ENCODE peak calls at places on chromosomes 3 and 15, in six cellular contexts. One of them, this sample, is unnamed.

GRCh38 chr3:50515565-50516047 is 12.2 kb upstream of the CACNA2D2 start:
- DNase-seq in psoas muscle: peak
- DNase-seq in GM23338: peak
- DNase-seq in choroid plexus epithelial cell: peak
- DNase-seq in astrocyte of the spinal cord: peak
- DNase-seq in B cell: peak
- DNase-seq in this sample: no peak

GRCh38 chr15:89813381-89814111 is 1.1 kb downstream of the ANPEP start:
- DNase-seq in choroid plexus epithelial cell: no peak
- DNase-seq in psoas muscle: no peak
- DNase-seq in B cell: peak
- DNase-seq in GM23338: no peak
- DNase-seq in astrocyte of the spinal cord: no peak
- DNase-seq in this sample: no peak

GRCh38 chr3:51371943-51372557 is 13.0 kb upstream of the MANF start:
- DNase-seq in psoas muscle: no peak
- DNase-seq in B cell: no peak
- DNase-seq in choroid plexus epithelial cell: peak
- DNase-seq in astrocyte of the spinal cord: peak
- DNase-seq in GM23338: peak
- DNase-seq in this sample: no peak

GRCh38 chr3:72288955-72289707 is 504.2 kb upstream of the PROK2 start:
- DNase-seq in choroid plexus epithelial cell: peak
- DNase-seq in B cell: peak
- DNase-seq in GM23338: peak
- DNase-seq in astrocyte of the spinal cord: peak
- DNase-seq in psoas muscle: no peak
- DNase-seq in this sample: no peak

GRCh38 chr3:15982667-15983145 is 184.9 kb upstream of the ANKRD28 start:
- DNase-seq in B cell: no peak
- DNase-seq in astrocyte of the spinal cord: peak
- DNase-seq in psoas muscle: peak
- DNase-seq in GM23338: no peak
- DNase-seq in choroid plexus epithelial cell: peak
- DNase-seq in this sample: peak

GRCh38 chr3:124784686-124785382 is 54.6 kb downstream of the UMPS start:
- DNase-seq in psoas muscle: peak
- DNase-seq in GM23338: no peak
- DNase-seq in astrocyte of the spinal cord: no peak
- DNase-seq in choroid plexus epithelial cell: no peak
- DNase-seq in B cell: no peak
- DNase-seq in this sample: no peak

GRCh38 chr3:177816667-177817208 is 619.5 kb upstream of the TBL1XR1 start:
- DNase-seq in psoas muscle: no peak
- DNase-seq in choroid plexus epithelial cell: peak
- DNase-seq in astrocyte of the spinal cord: peak
- DNase-seq in B cell: no peak
- DNase-seq in GM23338: no peak
- DNase-seq in this sample: no peak

GRCh38 chr3:42529463-42529862 is 27.0 kb downstream of the VIPR1 start:
- DNase-seq in choroid plexus epithelial cell: no peak
- DNase-seq in B cell: no peak
- DNase-seq in GM23338: no peak
- DNase-seq in astrocyte of the spinal cord: no peak
- DNase-seq in psoas muscle: no peak
- DNase-seq in this sample: peak

GRCh38 chr3:151216641-151217040 is 13.6 kb upstream of the GPR171 start:
- DNase-seq in choroid plexus epithelial cell: no peak
- DNase-seq in GM23338: no peak
- DNase-seq in astrocyte of the spinal cord: peak
- DNase-seq in B cell: no peak
- DNase-seq in psoas muscle: no peak
- DNase-seq in this sample: no peak

GRCh38 chr3:177602601-177603136 is 405.4 kb upstream of the TBL1XR1 start:
- DNase-seq in B cell: no peak
- DNase-seq in astrocyte of the spinal cord: no peak
- DNase-seq in psoas muscle: no peak
- DNase-seq in GM23338: no peak
- DNase-seq in choroid plexus epithelial cell: peak
- DNase-seq in this sample: no peak

GRCh38 chr3:100002599-100003350 is 111.5 kb downstream of the FILIP1L start:
- DNase-seq in B cell: no peak
- DNase-seq in psoas muscle: no peak
- DNase-seq in choroid plexus epithelial cell: peak
- DNase-seq in astrocyte of the spinal cord: peak
- DNase-seq in GM23338: no peak
- DNase-seq in this sample: no peak

GRCh38 chr3:105304487-105304886 is 62.2 kb upstream of the ALCAM start:
- DNase-seq in B cell: no peak
- DNase-seq in astrocyte of the spinal cord: peak
- DNase-seq in choroid plexus epithelial cell: peak
- DNase-seq in psoas muscle: no peak
- DNase-seq in GM23338: no peak
- DNase-seq in this sample: no peak

GRCh38 chr3:141523615-141524375 is 37.0 kb downstream of the RASA2 start:
- DNase-seq in B cell: no peak
- DNase-seq in choroid plexus epithelial cell: no peak
- DNase-seq in astrocyte of the spinal cord: no peak
- DNase-seq in GM23338: no peak
- DNase-seq in psoas muscle: no peak
- DNase-seq in this sample: no peak

GRCh38 chr3:49804141-49805041 is 1.3 kb downstream of the INKA1 start:
- DNase-seq in astrocyte of the spinal cord: no peak
- DNase-seq in GM23338: no peak
- DNase-seq in choroid plexus epithelial cell: no peak
- DNase-seq in B cell: no peak
- DNase-seq in psoas muscle: peak
- DNase-seq in this sample: no peak

GRCh38 chr3:28651159-28651558 is 302.5 kb upstream of the AZI2 start:
- DNase-seq in B cell: no peak
- DNase-seq in astrocyte of the spinal cord: peak
- DNase-seq in choroid plexus epithelial cell: no peak
- DNase-seq in psoas muscle: no peak
- DNase-seq in GM23338: no peak
- DNase-seq in this sample: peak

GRCh38 chr3:194867270-194867983 is 181.7 kb downstream of the FAM43A start:
- DNase-seq in choroid plexus epithelial cell: peak
- DNase-seq in GM23338: no peak
- DNase-seq in astrocyte of the spinal cord: no peak
- DNase-seq in B cell: no peak
- DNase-seq in psoas muscle: no peak
- DNase-seq in this sample: peak

GRCh38 chr3:114011059-114011797 is 45.1 kb downstream of the CCDC191 start:
- DNase-seq in B cell: no peak
- DNase-seq in choroid plexus epithelial cell: no peak
- DNase-seq in psoas muscle: no peak
- DNase-seq in GM23338: no peak
- DNase-seq in astrocyte of the spinal cord: no peak
- DNase-seq in this sample: no peak

GRCh38 chr15:69304176-69304533 is 5.4 kb downstream of the PAQR5 start:
- DNase-seq in psoas muscle: no peak
- DNase-seq in choroid plexus epithelial cell: peak
- DNase-seq in astrocyte of the spinal cord: peak
- DNase-seq in GM23338: no peak
- DNase-seq in B cell: no peak
- DNase-seq in this sample: no peak

GRCh38 chr15:29196306-29196705 is 73.3 kb downstream of the NSMCE3 start:
- DNase-seq in B cell: no peak
- DNase-seq in astrocyte of the spinal cord: no peak
- DNase-seq in GM23338: peak
- DNase-seq in choroid plexus epithelial cell: peak
- DNase-seq in psoas muscle: no peak
- DNase-seq in this sample: no peak

GRCh38 chr3:44419923-44420650 is 57.4 kb downstream of the ZNF445 start:
- DNase-seq in choroid plexus epithelial cell: no peak
- DNase-seq in GM23338: no peak
- DNase-seq in B cell: no peak
- DNase-seq in astrocyte of the spinal cord: no peak
- DNase-seq in psoas muscle: no peak
- DNase-seq in this sample: no peak

GRCh38 chr3:62246094-62246493 is 127.3 kb downstream of the FEZF2 start:
- DNase-seq in choroid plexus epithelial cell: no peak
- DNase-seq in GM23338: no peak
- DNase-seq in astrocyte of the spinal cord: no peak
- DNase-seq in psoas muscle: no peak
- DNase-seq in B cell: no peak
- DNase-seq in this sample: no peak

DNA sequence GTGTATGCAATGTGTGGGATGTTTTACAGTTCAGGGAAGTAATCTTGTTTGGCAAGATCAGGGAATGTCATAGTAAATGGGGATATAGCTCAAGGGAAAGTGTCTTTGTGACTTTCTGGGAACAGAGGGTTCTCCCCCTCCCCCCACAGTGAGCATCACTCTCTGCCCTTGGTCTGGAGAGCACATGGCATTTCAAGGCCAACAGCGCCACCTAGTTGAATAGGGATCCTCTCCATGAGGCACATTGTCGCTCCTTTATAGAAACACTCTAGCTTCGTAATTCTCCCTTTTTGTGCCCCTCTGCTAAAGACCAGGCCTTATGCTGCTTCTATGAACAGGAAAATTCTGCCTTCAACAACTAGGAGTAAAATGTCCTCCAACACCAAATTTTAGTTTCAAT is 37.1 kb upstream of the ARNT2 start:
- DNase-seq in GM23338: peak
- DNase-seq in B cell: no peak
- DNase-seq in astrocyte of the spinal cord: no peak
- DNase-seq in choroid plexus epithelial cell: peak
- DNase-seq in psoas muscle: no peak
- DNase-seq in this sample: no peak
- TF ChIP-seq CTCF in GM23338: peak
- TF ChIP-seq CTCF in B cell: no peak
- TF ChIP-seq CTCF in astrocyte of the spinal cord: no peak
- TF ChIP-seq CTCF in choroid plexus epithelial cell: peak
- TF ChIP-seq CTCF in psoas muscle: no peak
- TF ChIP-seq CTCF in this sample: no peak

GRCh38 chr15:87483468-87483867 is 773.1 kb downstream of the NTRK3 start:
- DNase-seq in astrocyte of the spinal cord: no peak
- DNase-seq in psoas muscle: no peak
- DNase-seq in B cell: no peak
- DNase-seq in GM23338: no peak
- DNase-seq in choroid plexus epithelial cell: no peak
- DNase-seq in this sample: no peak

GRCh38 chr15:87477056-87477455 is 779.5 kb downstream of the NTRK3 start:
- DNase-seq in psoas muscle: no peak
- DNase-seq in B cell: no peak
- DNase-seq in astrocyte of the spinal cord: no peak
- DNase-seq in GM23338: no peak
- DNase-seq in choroid plexus epithelial cell: no peak
- DNase-seq in this sample: no peak

GRCh38 chr15:87478688-87479072 is 777.9 kb downstream of the NTRK3 start:
- DNase-seq in psoas muscle: no peak
- DNase-seq in B cell: no peak
- DNase-seq in astrocyte of the spinal cord: no peak
- DNase-seq in GM23338: no peak
- DNase-seq in choroid plexus epithelial cell: no peak
- DNase-seq in this sample: no peak

GRCh38 chr15:87477759-87478687 is 778.5 kb downstream of the NTRK3 start:
- DNase-seq in choroid plexus epithelial cell: peak
- DNase-seq in B cell: no peak
- DNase-seq in psoas muscle: no peak
- DNase-seq in astrocyte of the spinal cord: peak
- DNase-seq in GM23338: peak
- DNase-seq in this sample: peak
- TF ChIP-seq CTCF in choroid plexus epithelial cell: peak
- TF ChIP-seq CTCF in B cell: no peak
- TF ChIP-seq CTCF in psoas muscle: no peak
- TF ChIP-seq CTCF in astrocyte of the spinal cord: peak
- TF ChIP-seq CTCF in GM23338: no peak
- TF ChIP-seq CTCF in this sample: no peak

GRCh38 chr3:127305499-127305898 is 17.7 kb upstream of the PRR20G start:
- DNase-seq in choroid plexus epithelial cell: no peak
- DNase-seq in psoas muscle: no peak
- DNase-seq in B cell: no peak
- DNase-seq in astrocyte of the spinal cord: no peak
- DNase-seq in GM23338: no peak
- DNase-seq in this sample: no peak

GRCh38 chr3:127306361-127307112 is 18.7 kb upstream of the PRR20G start:
- DNase-seq in GM23338: no peak
- DNase-seq in astrocyte of the spinal cord: no peak
- DNase-seq in psoas muscle: no peak
- DNase-seq in B cell: no peak
- DNase-seq in choroid plexus epithelial cell: no peak
- DNase-seq in this sample: no peak

GRCh38 chr3:127307431-127307830 is 19.6 kb upstream of the PRR20G start:
- DNase-seq in choroid plexus epithelial cell: no peak
- DNase-seq in GM23338: no peak
- DNase-seq in astrocyte of the spinal cord: no peak
- DNase-seq in psoas muscle: no peak
- DNase-seq in B cell: no peak
- DNase-seq in this sample: no peak

GRCh38 chr3:127307918-127308317 is 20.1 kb upstream of the PRR20G start:
- DNase-seq in choroid plexus epithelial cell: no peak
- DNase-seq in B cell: no peak
- DNase-seq in psoas muscle: no peak
- DNase-seq in GM23338: no peak
- DNase-seq in astrocyte of the spinal cord: no peak
- DNase-seq in this sample: no peak

DNA sequence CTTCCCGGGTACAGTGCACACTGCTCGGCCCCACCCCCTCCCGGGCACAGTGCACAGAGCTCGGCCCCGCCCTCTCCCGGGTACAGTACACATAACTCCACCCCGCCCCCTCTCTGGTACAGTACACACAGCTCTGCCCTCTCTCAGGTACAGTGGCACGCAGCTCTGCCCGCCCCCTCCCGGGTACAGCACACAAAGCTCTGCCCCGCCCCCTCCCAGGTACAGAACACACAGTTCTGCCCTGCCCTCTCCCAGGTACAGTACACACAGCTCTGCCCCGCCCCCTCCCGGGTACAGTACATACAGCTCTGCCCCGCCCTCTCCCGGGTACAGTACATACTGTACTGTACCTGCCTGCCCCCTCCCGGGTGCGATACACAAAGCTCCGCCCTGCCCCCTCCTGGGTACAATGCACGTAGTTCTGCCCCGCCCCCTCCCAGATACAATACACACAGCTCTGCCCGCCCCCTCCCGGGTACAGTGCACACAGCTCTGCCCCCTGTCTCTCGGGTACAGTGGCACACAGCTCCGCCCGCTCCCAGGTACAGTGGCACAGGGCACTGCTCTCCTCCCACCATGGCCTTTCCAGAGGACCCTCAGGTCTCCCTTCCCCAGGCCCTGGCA is 16.4 kb upstream of the PRR20G start:
- DNase-seq in GM23338: peak
- DNase-seq in psoas muscle: no peak
- DNase-seq in astrocyte of the spinal cord: no peak
- DNase-seq in choroid plexus epithelial cell: no peak
- DNase-seq in B cell: no peak
- DNase-seq in this sample: no peak
- TF ChIP-seq CTCF in GM23338: no peak
- TF ChIP-seq CTCF in psoas muscle: no peak
- TF ChIP-seq CTCF in astrocyte of the spinal cord: no peak
- TF ChIP-seq CTCF in choroid plexus epithelial cell: no peak
- TF ChIP-seq CTCF in B cell: no peak
- TF ChIP-seq CTCF in this sample: no peak

DNA sequence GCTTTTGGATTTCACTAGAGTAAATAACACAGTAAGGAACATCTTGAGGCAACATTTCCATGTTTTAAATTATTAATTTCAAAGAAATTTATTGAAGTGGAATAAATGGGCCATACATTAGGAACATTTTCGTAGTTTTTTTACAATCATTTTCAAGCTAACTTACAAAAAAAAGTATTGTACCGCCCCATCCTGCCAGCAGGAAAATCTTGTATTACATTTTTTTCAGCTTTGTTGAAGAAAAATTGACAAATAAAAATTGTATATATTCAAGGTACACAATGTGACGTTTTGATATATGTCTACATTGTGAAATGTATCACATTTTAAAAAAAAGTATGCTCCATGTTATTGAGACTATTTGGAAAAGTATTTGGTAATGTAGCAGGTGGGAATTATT is 1001.9 kb upstream of the NR2F2 start:
- DNase-seq in astrocyte of the spinal cord: no peak
- DNase-seq in GM23338: no peak
- DNase-seq in psoas muscle: no peak
- DNase-seq in B cell: no peak
- DNase-seq in choroid plexus epithelial cell: no peak
- DNase-seq in this sample: no peak
- TF ChIP-seq CTCF in astrocyte of the spinal cord: no peak
- TF ChIP-seq CTCF in GM23338: no peak
- TF ChIP-seq CTCF in psoas muscle: no peak
- TF ChIP-seq CTCF in B cell: no peak
- TF ChIP-seq CTCF in choroid plexus epithelial cell: no peak
- TF ChIP-seq CTCF in this sample: no peak

This sample was measured in gastrocnemius medialis.